ENCODE peak calls at places on chromosomes 6 and 20, in seven cellular contexts. K, Q, I, L, B, S and V are unnamed samples.

GRCh38 chr6:32462609-32463008 is 22.9 kb downstream of the HLA-DRA start:
- DNase-seq in Q (no peak), I (no peak), K (no peak), B (peak), L (no peak), S (no peak), V (no peak)

GRCh38 chr6:156560476-156560875 is 216.7 kb upstream of the ARID1B start:
- DNase-seq in K (no peak), I (no peak), Q (no peak), L (no peak), S (no peak), B (no peak), V (no peak)

GRCh38 chr6:31794294-31794865 is 1.2 kb downstream of the VARS1 start:
- DNase-seq in I (no peak), L (no peak), B (peak), S (no peak), Q (no peak), K (no peak), V (peak)

GRCh38 chr6:169961772-169962561 is 210.5 kb downstream of the ERMARD start:
- DNase-seq in I (no peak), K (no peak), L (peak), Q (no peak), S (no peak), B (no peak), V (peak)

GRCh38 chr6:170062209-170062903 is 228.5 kb downstream of the DLL1 start:
- DNase-seq in I (no peak), L (no peak), Q (no peak), B (no peak), K (no peak), S (no peak), V (peak)

GRCh38 chr6:85460951-85461805 is 11.3 kb downstream of the NT5E start:
- DNase-seq in Q (peak), B (peak), L (no peak), K (no peak), S (no peak), I (no peak), V (no peak)

GRCh38 chr20:51022803-51023616 is at the start of gene KCNG1:
- DNase-seq in K (peak), I (peak), Q (peak), B (peak), S (peak), L (peak), V (peak)

GRCh38 chr6:107690864-107691661 is 133.1 kb downstream of the SCML4 start:
- DNase-seq in K (no peak), I (no peak), S (no peak), Q (peak), L (peak), B (no peak), V (no peak)

GRCh38 chr20:62617711-62618483 is 24.4 kb upstream of the SLCO4A1 start:
- DNase-seq in L (no peak), K (no peak), S (peak), I (no peak), B (peak), Q (no peak), V (no peak)

GRCh38 chr20:38156888-38157634 is 8.0 kb downstream of the TGM2 start:
- DNase-seq in S (no peak), L (no peak), K (no peak), I (no peak), B (no peak), Q (peak), V (no peak)

GRCh38 chr6:152356659-152357058 is 280.5 kb downstream of the SYNE1 start:
- DNase-seq in B (peak), I (no peak), L (peak), Q (peak), K (no peak), S (no peak), V (no peak)

GRCh38 chr20:38806855-38807655 is 1.6 kb downstream of the PPP1R16B start:
- DNase-seq in I (no peak), B (peak), Q (no peak), K (no peak), L (peak), S (peak), V (no peak)

GRCh38 chr20:32252189-32252588 is 25.3 kb upstream of the KIF3B start:
- DNase-seq in S (peak), Q (no peak), K (no peak), B (no peak), I (no peak), L (no peak), V (no peak)

GRCh38 chr6:148221580-148221979 is 121.1 kb upstream of the SASH1 start:
- DNase-seq in Q (no peak), S (no peak), K (no peak), I (no peak), L (peak), B (no peak), V (no peak)

GRCh38 chr6:28213213-28213523 is 11.9 kb upstream of the ZSCAN9 start:
- DNase-seq in K (no peak), I (no peak), S (no peak), B (no peak), Q (no peak), L (no peak), V (no peak)

GRCh38 chr20:50886184-50886790 is 45.0 kb downstream of the ADNP start:
- DNase-seq in Q (no peak), K (no peak), B (no peak), I (no peak), S (no peak), L (no peak), V (peak)

GRCh38 chr6:53573299-53573698 is 28.4 kb upstream of the GCLC start:
- DNase-seq in K (no peak), S (no peak), L (peak), I (no peak), B (no peak), Q (no peak), V (peak)

GRCh38 chr6:132133734-132134490 is 182.7 kb upstream of the CCN2 start:
- DNase-seq in I (no peak), L (no peak), S (no peak), Q (peak), K (no peak), B (no peak), V (no peak)

GRCh38 chr6:152948150-152948768 is 34.6 kb downstream of the FBXO5 start:
- DNase-seq in B (peak), S (no peak), K (peak), L (peak), I (peak), Q (peak), V (no peak)

GRCh38 chr6:52667572-52667971 is 3.3 kb upstream of the TMEM14A start:
- DNase-seq in I (no peak), Q (no peak), B (no peak), K (no peak), L (no peak), S (no peak), V (no peak)

GRCh38 chr6:158324136-158324535 is 11.9 kb downstream of the TULP4 start:
- DNase-seq in S (no peak), K (no peak), Q (no peak), B (no peak), L (no peak), I (no peak), V (no peak)

GRCh38 chr20:17967595-17968365 is 814 bp downstream of the SNX5 start:
- DNase-seq in K (no peak), B (peak), S (no peak), I (no peak), L (peak), Q (peak), V (no peak)

GRCh38 chr20:46216770-46217464 is 91.4 kb downstream of the CDH22 start:
- DNase-seq in Q (no peak), S (no peak), I (no peak), B (no peak), L (no peak), K (no peak), V (no peak)

GRCh38 chr20:45776931-45777330 is 14.8 kb downstream of the WFDC3 start:
- DNase-seq in I (no peak), B (no peak), S (no peak), L (no peak), K (no peak), Q (no peak), V (no peak)

GRCh38 chr6:100404051-100404450 is 60.7 kb downstream of the SIM1 start:
- DNase-seq in I (no peak), K (no peak), B (no peak), S (no peak), L (no peak), Q (no peak), V (no peak)

GRCh38 chr6:41256383-41256782 is 28.2 kb downstream of the TREML4 start:
- DNase-seq in L (no peak), K (no peak), Q (no peak), S (no peak), I (no peak), B (no peak), V (no peak)

GRCh38 chr6:10300071-10300470 is 114.8 kb downstream of the TFAP2A start:
- DNase-seq in L (no peak), S (no peak), K (no peak), I (no peak), Q (no peak), B (no peak), V (peak)

GRCh38 chr6:109105681-109106080 is 10.4 kb downstream of the CEP57L1 start:
- DNase-seq in I (no peak), B (no peak), S (no peak), L (no peak), K (no peak), Q (no peak), V (no peak)

GRCh38 chr6:170006524-170007467 is 255.4 kb downstream of the ERMARD start:
- DNase-seq in L (peak), Q (no peak), B (no peak), I (no peak), S (no peak), K (peak), V (peak)

GRCh38 chr20:52727740-52728456 is 244.3 kb upstream of the TSHZ2 start:
- DNase-seq in S (no peak), L (no peak), I (no peak), Q (no peak), B (no peak), K (no peak), V (no peak)

GRCh38 chr6:20542927-20543602 is 8.8 kb downstream of the CDKAL1 start:
- DNase-seq in K (peak), B (no peak), I (no peak), S (no peak), Q (peak), L (no peak), V (no peak)

GRCh38 chr6:29943053-29943966 is 978 bp downstream of the HLA-A start:
- DNase-seq in B (no peak), L (no peak), I (no peak), K (no peak), Q (no peak), S (no peak), V (no peak)

GRCh38 chr20:347640-348484 is 951 bp downstream of the NRSN2 start:
- DNase-seq in S (peak), I (peak), B (peak), L (peak), Q (peak), K (peak), V (peak)